ENCODE peak calls at places on chromosomes 6 and 20, in six cellular contexts. D is NCI-H2171 treated with DMSO at 0.1 percent for 48 hours, V is T-helper 1 cell, R is NAMALWA, J is left kidney, L is upper lobe of right lung. G is an unnamed sample.

GRCh38 chr6:170124836-170125235 is 166.0 kb downstream of the DLL1 start:
- DNase-seq in L (peak), V (no peak), J (no peak), D (no peak), R (no peak), G (no peak)

GRCh38 chr6:4401408-4402367 is 266.3 kb upstream of the ECI2 start:
- DNase-seq in D (no peak), L (no peak), V (no peak), R (no peak), J (no peak), G (no peak)

GRCh38 chr6:115544765-115545409 is 515.8 kb downstream of the FRK start:
- DNase-seq in J (no peak), L (peak), R (no peak), V (no peak), D (no peak), G (no peak)

GRCh38 chr6:143023695-143024094 is 37.0 kb upstream of the AIG1 start:
- DNase-seq in R (no peak), V (no peak), L (no peak), D (no peak), J (no peak), G (no peak)

GRCh38 chr20:23129256-23129655 is 43.1 kb upstream of the CD93 start:
- DNase-seq in J (no peak), D (no peak), R (no peak), V (no peak), L (no peak), G (no peak)

GRCh38 chr6:109363753-109364152 is 18.5 kb downstream of the CD164 start:
- DNase-seq in V (no peak), D (no peak), L (no peak), R (no peak), J (no peak), G (no peak)

GRCh38 chr20:38554986-38555385 is 26.0 kb upstream of the ADIG start:
- DNase-seq in V (no peak), J (no peak), L (no peak), D (no peak), R (no peak), G (no peak)

GRCh38 chr20:48156951-48157700 is 371.8 kb upstream of the SULF2 start:
- DNase-seq in J (no peak), R (no peak), D (no peak), V (no peak), L (no peak), G (no peak)

GRCh38 chr20:3248167-3248992 is 9.4 kb upstream of the SLC4A11 start:
- DNase-seq in R (no peak), J (peak), V (no peak), D (peak), L (no peak), G (no peak)

G was measured in COR-L47.